ENCODE peak calls at places on chromosomes 5 and 9, in ten cellular contexts. A is IMR-90, I is prostate gland, M is psoas muscle, F is transverse colon, P is uterus, V is adrenal gland, K is foreskin keratinocyte, U is choroid plexus epithelial cell, J is left ventricle myocardium inferior. E is an unnamed sample.

GRCh38 chr5:53642006-53642405 is 81.6 kb downstream of the NDUFS4 start:
- DNase-seq in A (peak), I (no peak), M (no peak), F (no peak), P (no peak), V (peak), K (peak), U (peak), J (no peak), E (no peak)

GRCh38 chr9:93500571-93501298 is 47.4 kb upstream of the FAM120AOS start:
- DNase-seq in A (no peak), I (no peak), M (no peak), F (no peak), P (no peak), V (no peak), K (no peak), U (no peak), J (no peak), E (no peak)

GRCh38 chr9:104322581-104322980 is 181.5 kb upstream of the OR13F1 start:
- DNase-seq in A (no peak), I (peak), M (no peak), F (no peak), P (no peak), V (no peak), K (no peak), U (no peak), J (no peak), E (no peak)

GRCh38 chr5:531101-531748 is 7.0 kb upstream of the SLC9A3 start:
- DNase-seq in A (no peak), I (no peak), M (no peak), F (no peak), P (no peak), V (no peak), K (no peak), U (no peak), J (no peak), E (no peak)

GRCh38 chr5:9564752-9565151 is 18.9 kb upstream of the SEMA5A start:
- DNase-seq in A (no peak), I (no peak), M (no peak), F (no peak), P (no peak), V (no peak), K (no peak), U (peak), J (no peak), E (no peak)

GRCh38 chr5:98713856-98714255 is 59.6 kb upstream of the RGMB start:
- DNase-seq in A (no peak), I (no peak), M (no peak), F (no peak), P (no peak), V (no peak), K (no peak), U (no peak), J (no peak), E (no peak)

GRCh38 chr5:55694152-55694830 is 17.8 kb downstream of the SLC38A9 start:
- DNase-seq in A (peak), I (no peak), M (no peak), F (no peak), P (no peak), V (no peak), K (no peak), U (peak), J (no peak), E (no peak)

GRCh38 chr5:168793844-168794837 is 215.0 kb upstream of the PANK3 start:
- DNase-seq in A (peak), I (no peak), M (no peak), F (no peak), P (peak), V (peak), K (no peak), U (peak), J (no peak), E (peak)

GRCh38 chr5:105968961-105969360 is 1701.8 kb downstream of the EFNA5 start:
- DNase-seq in A (no peak), I (no peak), M (no peak), F (no peak), P (no peak), V (no peak), K (no peak), U (peak), J (no peak), E (no peak)

GRCh38 chr5:35794688-35795375 is 61.9 kb upstream of the IL7R start:
- DNase-seq in A (no peak), I (no peak), M (no peak), F (no peak), P (no peak), V (no peak), K (no peak), U (no peak), J (no peak), E (no peak)

GRCh38 chr5:134490925-134491271 is 34.6 kb upstream of the JADE2 start:
- DNase-seq in A (no peak), I (no peak), M (no peak), F (no peak), P (no peak), V (no peak), K (no peak), U (no peak), J (no peak), E (no peak)

GRCh38 chr9:69771775-69772418 is 12.1 kb upstream of the PTAR1 start:
- DNase-seq in A (peak), I (no peak), M (no peak), F (no peak), P (no peak), V (no peak), K (no peak), U (peak), J (no peak), E (peak)

GRCh38 chr9:21974542-21975409 is 19.4 kb downstream of the CDKN2A start:
- DNase-seq in A (peak), I (no peak), M (peak), F (no peak), P (no peak), V (peak), K (no peak), U (peak), J (no peak), E (no peak)

GRCh38 chr5:142780871-142781270 is 10.7 kb downstream of the ARHGAP26 start:
- DNase-seq in A (no peak), I (no peak), M (no peak), F (no peak), P (no peak), V (no peak), K (no peak), U (no peak), J (peak), E (no peak)

GRCh38 chr9:2622361-2623045 is 916 bp downstream of the VLDLR start:
- DNase-seq in A (peak), I (no peak), M (peak), F (peak), P (peak), V (peak), K (peak), U (no peak), J (peak), E (no peak)

GRCh38 chr5:170913573-170913972 is 51.8 kb downstream of the RANBP17 start:
- DNase-seq in A (peak), I (no peak), M (no peak), F (no peak), P (no peak), V (no peak), K (no peak), U (peak), J (no peak), E (no peak)

GRCh38 chr5:170920196-170920595 is 58.4 kb downstream of the RANBP17 start:
- DNase-seq in A (peak), I (no peak), M (no peak), F (no peak), P (no peak), V (no peak), K (no peak), U (no peak), J (no peak), E (no peak)

GRCh38 chr5:170917113-170917512 is 55.3 kb downstream of the RANBP17 start:
- DNase-seq in A (no peak), I (no peak), M (no peak), F (no peak), P (no peak), V (no peak), K (no peak), U (peak), J (no peak), E (no peak)
- TF ChIP-seq CTCF in A (peak), I (no peak), M (no peak), F (no peak), P (no peak), V (peak), K (peak), U (peak), J (no peak), E (no peak)

GRCh38 chr9:131420913-131421312 is 27.0 kb downstream of the PRRC2B start:
- DNase-seq in A (peak), I (peak), M (peak), F (no peak), P (no peak), V (peak), K (no peak), U (peak), J (no peak), E (no peak)
- TF ChIP-seq CTCF in A (no peak), I (no peak), M (no peak), F (no peak), P (no peak), V (no peak), K (peak), U (peak), J (peak), E (peak)

GRCh38 chr9:14618851-14619250 is 74.4 kb downstream of the ZDHHC21 start:
- DNase-seq in A (no peak), I (no peak), M (no peak), F (no peak), P (no peak), V (no peak), K (no peak), U (no peak), J (no peak), E (no peak)

DNA sequence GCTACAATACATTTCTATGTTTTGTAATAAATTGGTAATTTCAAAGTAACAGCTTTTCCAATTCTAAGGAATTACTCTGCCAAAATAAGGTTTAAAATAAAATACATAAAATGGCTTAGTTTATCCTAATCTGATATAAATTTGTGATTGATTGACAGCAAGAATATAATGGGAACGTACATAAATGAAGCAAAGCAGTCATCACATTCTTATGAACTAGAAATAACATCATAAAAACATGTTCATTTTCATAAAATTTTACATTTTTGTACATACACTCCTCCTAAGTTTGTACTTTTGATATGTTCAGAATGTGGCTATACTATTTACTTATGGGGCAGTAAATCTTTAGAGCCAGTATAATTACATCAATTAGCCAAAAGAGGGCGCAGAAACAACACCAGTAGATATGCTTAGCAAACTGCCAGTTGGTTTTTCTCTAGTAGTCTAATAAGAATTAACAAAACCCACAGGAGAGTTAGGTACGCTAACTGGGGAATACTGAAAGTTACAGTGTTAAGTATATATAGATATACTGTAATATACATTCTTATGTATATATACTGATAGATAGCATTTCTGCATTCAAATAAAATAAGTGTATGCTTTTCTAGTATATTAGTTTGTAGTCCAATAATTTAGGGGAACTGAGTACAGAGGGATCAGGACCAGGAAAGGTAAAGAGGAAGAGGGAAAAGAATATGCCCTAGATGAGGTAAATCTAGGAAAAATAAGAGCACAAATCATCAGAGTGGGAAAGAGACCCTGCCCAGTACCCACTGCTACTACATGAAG is 76.8 kb downstream of the ZDHHC21 start:
- DNase-seq in A (peak), I (no peak), M (no peak), F (no peak), P (no peak), V (peak), K (peak), U (peak), J (no peak), E (peak)
- TF ChIP-seq CTCF in A (peak), I (peak), M (peak), F (peak), P (peak), V (peak), K (peak), U (peak), J (peak), E (peak)

DNA sequence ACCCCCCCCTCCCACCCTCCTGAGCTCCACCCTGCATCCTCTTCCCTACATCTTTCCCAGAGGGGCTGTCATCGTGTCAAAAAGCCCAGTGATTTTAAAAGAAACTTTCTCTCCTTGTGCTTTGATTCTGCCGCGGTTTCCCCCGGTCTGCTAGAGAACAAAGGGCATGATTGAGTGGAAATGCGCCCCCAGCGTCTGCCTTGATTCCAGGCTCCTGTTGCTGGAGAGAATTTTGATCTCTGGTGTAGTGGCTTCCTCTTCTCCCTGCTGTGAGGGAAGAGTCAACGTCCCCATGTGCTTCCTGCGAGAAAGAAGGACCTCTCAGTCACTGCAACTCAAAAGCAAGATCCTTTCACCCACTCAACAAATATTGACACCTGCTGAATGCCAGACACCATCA is 61.9 kb upstream of the RAPGEF1 start:
- DNase-seq in A (no peak), I (no peak), M (no peak), F (no peak), P (no peak), V (no peak), K (no peak), U (no peak), J (no peak), E (no peak)
- TF ChIP-seq CTCF in A (no peak), I (no peak), M (no peak), F (no peak), P (no peak), V (no peak), K (no peak), U (peak), J (no peak), E (no peak)

GRCh38 chr5:170509323-170509660 is 5.5 kb downstream of the KCNIP1 start:
- DNase-seq in A (no peak), I (no peak), M (no peak), F (no peak), P (no peak), V (no peak), K (no peak), U (no peak), J (no peak), E (no peak)

GRCh38 chr5:170511550-170511949 is 7.7 kb downstream of the KCNIP1 start:
- DNase-seq in A (no peak), I (no peak), M (no peak), F (no peak), P (no peak), V (no peak), K (no peak), U (no peak), J (no peak), E (no peak)

GRCh38 chr5:170504598-170505266 is 912 bp downstream of the KCNIP1 start:
- DNase-seq in A (no peak), I (no peak), M (no peak), F (no peak), P (no peak), V (no peak), K (no peak), U (no peak), J (no peak), E (no peak)

GRCh38 chr5:170508036-170508435 is 4.2 kb downstream of the KCNIP1 start:
- DNase-seq in A (no peak), I (no peak), M (no peak), F (no peak), P (no peak), V (no peak), K (no peak), U (no peak), J (no peak), E (no peak)

DNA sequence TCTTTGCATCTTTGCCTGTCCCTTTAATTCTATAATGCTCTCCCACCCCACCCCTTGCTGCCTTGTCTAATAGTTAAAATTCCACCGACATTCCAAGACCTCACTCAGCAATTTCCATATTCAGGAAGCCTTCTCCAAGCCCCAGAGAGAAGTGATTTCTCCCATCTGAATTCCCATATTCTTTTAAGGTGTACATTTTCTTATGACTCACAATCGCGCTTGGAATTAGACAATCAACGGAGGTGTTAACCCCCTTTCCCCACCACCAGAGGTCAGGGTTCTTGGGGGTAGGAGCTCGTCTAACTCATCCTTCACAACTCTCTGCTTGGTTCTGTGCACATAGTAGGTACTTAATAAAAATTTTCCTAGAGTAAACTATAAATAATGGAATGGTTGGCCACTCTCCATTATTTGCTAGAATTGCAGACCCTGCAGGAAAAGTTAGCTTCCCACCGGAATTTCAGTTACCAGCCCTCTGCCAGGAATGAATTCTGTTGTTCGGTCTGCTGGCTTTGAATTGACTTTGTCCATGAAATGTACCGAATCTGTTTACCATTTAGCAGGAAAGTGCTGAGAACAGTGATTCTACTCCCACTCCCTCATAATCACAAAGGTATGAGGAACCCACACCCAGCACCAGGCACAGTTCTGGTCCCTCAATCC is 5.0 kb downstream of the KCNIP1 start:
- DNase-seq in A (no peak), I (no peak), M (no peak), F (no peak), P (no peak), V (no peak), K (no peak), U (no peak), J (no peak), E (no peak)
- TF ChIP-seq CTCF in A (no peak), I (no peak), M (no peak), F (no peak), P (no peak), V (no peak), K (no peak), U (no peak), J (no peak), E (no peak)

DNA sequence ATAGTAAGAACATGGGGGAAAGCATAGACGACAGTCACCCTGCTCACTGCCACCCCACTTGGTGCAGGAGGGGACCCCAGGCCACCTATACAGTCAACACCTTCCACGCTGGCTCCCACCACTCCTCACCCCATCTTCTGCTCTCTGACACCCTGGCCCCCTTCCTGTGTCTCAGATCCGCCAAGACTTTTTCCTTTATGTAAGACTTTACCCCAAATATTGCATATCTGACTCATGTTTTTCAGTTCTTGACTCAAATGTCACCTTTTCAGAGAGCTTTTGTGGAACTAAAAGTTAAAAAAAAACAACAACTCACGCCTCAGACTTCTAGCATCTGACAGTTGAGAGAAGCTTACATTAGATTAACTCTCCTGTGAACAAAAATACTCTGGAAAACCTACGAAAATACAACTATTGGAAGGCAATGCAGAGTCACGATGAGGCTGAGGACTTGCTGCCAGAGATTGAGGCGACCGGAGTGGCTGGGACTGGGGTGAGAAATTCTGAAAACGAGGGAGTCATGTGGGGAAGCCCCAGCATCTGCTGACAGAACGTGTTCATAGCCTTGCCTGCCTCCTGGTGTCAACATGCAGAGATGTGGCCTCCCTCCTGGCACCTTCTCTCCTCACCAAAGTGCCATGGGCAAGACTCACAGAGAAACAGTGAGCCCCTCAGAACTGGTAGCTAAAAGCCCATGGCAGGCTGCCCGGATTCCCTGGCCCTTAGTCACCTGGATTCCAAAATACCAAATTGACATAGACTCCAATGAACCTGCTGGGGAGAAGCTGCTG is 22.4 kb upstream of the FCN2 start:
- DNase-seq in A (peak), I (peak), M (no peak), F (no peak), P (no peak), V (peak), K (peak), U (peak), J (no peak), E (no peak)
- TF ChIP-seq CTCF in A (peak), I (no peak), M (no peak), F (no peak), P (no peak), V (no peak), K (peak), U (peak), J (no peak), E (peak)

DNA sequence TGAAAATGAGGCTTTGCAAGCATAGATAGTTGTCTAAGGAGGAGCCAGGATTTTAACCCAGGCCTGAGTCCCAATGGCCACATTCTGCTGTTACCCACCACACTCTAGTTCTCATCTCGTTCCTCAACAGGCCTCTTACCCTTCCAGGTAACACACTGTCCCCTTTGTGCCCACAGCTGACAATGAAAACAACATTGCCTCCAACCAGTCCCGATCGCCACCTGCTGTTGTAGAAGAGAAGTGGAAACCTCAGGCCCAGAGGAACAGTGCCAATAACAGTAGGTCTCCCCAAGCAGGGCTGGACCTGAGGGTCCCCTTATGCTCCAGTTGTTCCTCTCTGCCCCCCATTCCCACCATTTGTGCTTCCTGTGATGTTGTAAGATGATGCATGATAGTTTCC is 30.4 kb downstream of the AMBP start:
- DNase-seq in A (no peak), I (no peak), M (no peak), F (no peak), P (no peak), V (no peak), K (no peak), U (peak), J (no peak), E (no peak)
- TF ChIP-seq CTCF in A (peak), I (no peak), M (no peak), F (peak), P (no peak), V (peak), K (peak), U (peak), J (peak), E (peak)

GRCh38 chr5:145797336-145797735 is 37.8 kb downstream of the PRELID2 start:
- DNase-seq in A (peak), I (no peak), M (no peak), F (no peak), P (no peak), V (no peak), K (no peak), U (peak), J (no peak), E (no peak)
- TF ChIP-seq CTCF in A (no peak), I (no peak), M (no peak), F (no peak), P (no peak), V (no peak), K (no peak), U (no peak), J (no peak), E (no peak)

GRCh38 chr5:77232545-77232944 is 22.1 kb downstream of the PDE8B start:
- DNase-seq in A (no peak), I (no peak), M (no peak), F (no peak), P (no peak), V (no peak), K (no peak), U (no peak), J (no peak), E (no peak)

GRCh38 chr5:77232959-77233358 is 22.5 kb downstream of the PDE8B start:
- DNase-seq in A (no peak), I (no peak), M (no peak), F (no peak), P (no peak), V (no peak), K (no peak), U (peak), J (no peak), E (no peak)

GRCh38 chr5:77229887-77230286 is 19.4 kb downstream of the PDE8B start:
- DNase-seq in A (no peak), I (no peak), M (no peak), F (no peak), P (no peak), V (no peak), K (no peak), U (no peak), J (no peak), E (no peak)

GRCh38 chr5:77231470-77232138 is 21.1 kb downstream of the PDE8B start:
- DNase-seq in A (no peak), I (no peak), M (no peak), F (no peak), P (no peak), V (no peak), K (no peak), U (no peak), J (no peak), E (no peak)

GRCh38 chr5:77230727-77231469 is 20.4 kb downstream of the PDE8B start:
- DNase-seq in A (peak), I (no peak), M (no peak), F (no peak), P (no peak), V (no peak), K (no peak), U (peak), J (no peak), E (no peak)
- TF ChIP-seq CTCF in A (peak), I (no peak), M (no peak), F (no peak), P (no peak), V (no peak), K (peak), U (peak), J (no peak), E (peak)

E was measured in AG04449.